ENCODE peak calls at places on chromosome 2, in five cellular contexts. One of them, this sample, is unnamed.

GRCh38 chr2:180077295-180077906 is 70.3 kb upstream of the CWC22 start:
- DNase-seq in H9: no peak
- DNase-seq in heart right ventricle: no peak
- DNase-seq in brain microvascular endothelial cell: no peak
- DNase-seq in AG04450: peak; percentile 2
- DNase-seq in this sample: no peak

GRCh38 chr2:96151595-96152300 is 6.5 kb upstream of the DUSP2 start:
- DNase-seq in H9: no peak
- DNase-seq in AG04450: no peak
- DNase-seq in brain microvascular endothelial cell: no peak
- DNase-seq in heart right ventricle: no peak
- DNase-seq in this sample: no peak

GRCh38 chr2:128314348-128315121 is 4.1 kb downstream of the HS6ST1 start:
- DNase-seq in brain microvascular endothelial cell: no peak
- DNase-seq in AG04450: no peak
- DNase-seq in H9: no peak
- DNase-seq in heart right ventricle: peak; percentile 5
- DNase-seq in this sample: no peak

GRCh38 chr2:207764096-207764630 is 5.5 kb downstream of the FZD5 start:
- DNase-seq in H9: no peak
- DNase-seq in heart right ventricle: no peak
- DNase-seq in brain microvascular endothelial cell: no peak
- DNase-seq in AG04450: no peak
- DNase-seq in this sample: no peak

GRCh38 chr2:777051-777450 is 99.8 kb upstream of the TMEM18 start:
- DNase-seq in AG04450: no peak
- DNase-seq in heart right ventricle: no peak
- DNase-seq in H9: no peak
- DNase-seq in brain microvascular endothelial cell: no peak
- DNase-seq in this sample: no peak

GRCh38 chr2:96207778-96208143 is 866 bp downstream of the STARD7 start:
- DNase-seq in H9: no peak
- DNase-seq in heart right ventricle: no peak
- DNase-seq in AG04450: no peak
- DNase-seq in brain microvascular endothelial cell: no peak
- DNase-seq in this sample: no peak

GRCh38 chr2:135175177-135175576 is 123.1 kb downstream of the RAB3GAP1 start:
- DNase-seq in AG04450: no peak
- DNase-seq in brain microvascular endothelial cell: no peak
- DNase-seq in H9: no peak
- DNase-seq in heart right ventricle: no peak
- DNase-seq in this sample: no peak

GRCh38 chr2:146238254-146238961 is 1606.4 kb upstream of the ACVR2A start:
- DNase-seq in H9: no peak
- DNase-seq in heart right ventricle: peak; percentile 10
- DNase-seq in brain microvascular endothelial cell: no peak
- DNase-seq in AG04450: no peak
- DNase-seq in this sample: no peak

GRCh38 chr2:240509667-240510512 is 47.9 kb downstream of the ANKMY1 start:
- DNase-seq in H9: peak; percentile 16
- DNase-seq in heart right ventricle: no peak
- DNase-seq in AG04450: no peak
- DNase-seq in brain microvascular endothelial cell: no peak
- DNase-seq in this sample: no peak

GRCh38 chr2:121513597-121514333 is 16.9 kb upstream of the RNU4ATAC start:
- DNase-seq in AG04450: no peak
- DNase-seq in brain microvascular endothelial cell: no peak
- DNase-seq in H9: no peak
- DNase-seq in heart right ventricle: no peak
- DNase-seq in this sample: no peak

GRCh38 chr2:33276868-33277503 is 199.5 kb upstream of the RASGRP3 start:
- DNase-seq in heart right ventricle: no peak
- DNase-seq in H9: no peak
- DNase-seq in AG04450: no peak
- DNase-seq in brain microvascular endothelial cell: no peak
- DNase-seq in this sample: no peak

GRCh38 chr2:175832886-175833285 is 169.2 kb downstream of the LNPK start:
- DNase-seq in heart right ventricle: no peak
- DNase-seq in AG04450: no peak
- DNase-seq in H9: no peak
- DNase-seq in brain microvascular endothelial cell: no peak
- DNase-seq in this sample: no peak

GRCh38 chr2:199985625-199986207 is 30.3 kb downstream of the MAIP1 start:
- DNase-seq in brain microvascular endothelial cell: peak; percentile 66
- DNase-seq in H9: peak; percentile 77
- DNase-seq in heart right ventricle: peak; percentile 59
- DNase-seq in AG04450: peak; percentile 34
- DNase-seq in this sample: peak; percentile 15

GRCh38 chr2:141767051-141767450 is 363.8 kb downstream of the LRP1B start:
- DNase-seq in H9: no peak
- DNase-seq in AG04450: peak; percentile 30
- DNase-seq in brain microvascular endothelial cell: peak; percentile 47
- DNase-seq in heart right ventricle: no peak
- DNase-seq in this sample: no peak

GRCh38 chr2:182241936-182242335 is 184.9 kb downstream of the PDE1A start:
- DNase-seq in heart right ventricle: no peak
- DNase-seq in H9: no peak
- DNase-seq in brain microvascular endothelial cell: no peak
- DNase-seq in AG04450: no peak
- DNase-seq in this sample: no peak

GRCh38 chr2:201320701-201321100 is 36.4 kb downstream of the FLACC1 start:
- DNase-seq in heart right ventricle: no peak
- DNase-seq in brain microvascular endothelial cell: no peak
- DNase-seq in AG04450: no peak
- DNase-seq in H9: no peak
- DNase-seq in this sample: no peak

GRCh38 chr2:239330836-239331235 is 70.0 kb downstream of the HDAC4 start:
- DNase-seq in brain microvascular endothelial cell: no peak
- DNase-seq in heart right ventricle: no peak
- DNase-seq in H9: no peak
- DNase-seq in AG04450: no peak
- DNase-seq in this sample: no peak

GRCh38 chr2:12106440-12107080 is 360.1 kb downstream of the LPIN1 start:
- DNase-seq in brain microvascular endothelial cell: peak; percentile 99
- DNase-seq in AG04450: peak; percentile 96
- DNase-seq in heart right ventricle: peak; percentile 78
- DNase-seq in H9: no peak
- DNase-seq in this sample: no peak

GRCh38 chr2:88038263-88039105 is 17.1 kb downstream of the KRCC1 start:
- DNase-seq in AG04450: peak; percentile 84
- DNase-seq in H9: no peak
- DNase-seq in heart right ventricle: no peak
- DNase-seq in brain microvascular endothelial cell: peak; percentile 78
- DNase-seq in this sample: no peak

GRCh38 chr2:207408086-207408794 is 121.5 kb upstream of the CREB1 start:
- DNase-seq in brain microvascular endothelial cell: no peak
- DNase-seq in H9: no peak
- DNase-seq in AG04450: no peak
- DNase-seq in heart right ventricle: no peak
- DNase-seq in this sample: no peak

GRCh38 chr2:182381225-182381624 is 45.6 kb downstream of the PDE1A start:
- DNase-seq in brain microvascular endothelial cell: no peak
- DNase-seq in heart right ventricle: no peak
- DNase-seq in H9: no peak
- DNase-seq in AG04450: no peak
- DNase-seq in this sample: no peak

GRCh38 chr2:11901351-11902069 is 155.1 kb downstream of the LPIN1 start:
- DNase-seq in AG04450: no peak
- DNase-seq in heart right ventricle: no peak
- DNase-seq in H9: peak; percentile 51
- DNase-seq in brain microvascular endothelial cell: no peak
- DNase-seq in this sample: no peak

GRCh38 chr2:18836436-18836835 is 247.1 kb upstream of the NT5C1B start:
- DNase-seq in brain microvascular endothelial cell: no peak
- DNase-seq in H9: no peak
- DNase-seq in AG04450: no peak
- DNase-seq in heart right ventricle: no peak
- DNase-seq in this sample: no peak

GRCh38 chr2:176818653-176819052 is 393.9 kb upstream of the HNRNPA3 start:
- DNase-seq in H9: no peak
- DNase-seq in heart right ventricle: no peak
- DNase-seq in brain microvascular endothelial cell: no peak
- DNase-seq in AG04450: no peak
- DNase-seq in this sample: no peak

GRCh38 chr2:25362564-25363145 is 20.9 kb upstream of the DNMT3A start:
- DNase-seq in AG04450: no peak
- DNase-seq in H9: no peak
- DNase-seq in brain microvascular endothelial cell: no peak
- DNase-seq in heart right ventricle: no peak
- DNase-seq in this sample: no peak

GRCh38 chr2:236568922-236569592 is 568 bp upstream of the ACKR3 start:
- DNase-seq in H9: no peak
- DNase-seq in AG04450: no peak
- DNase-seq in heart right ventricle: no peak
- DNase-seq in brain microvascular endothelial cell: no peak
- DNase-seq in this sample: no peak

GRCh38 chr2:18976112-18976961 is 382.1 kb downstream of the OSR1 start:
- DNase-seq in H9: no peak
- DNase-seq in AG04450: peak; percentile 55
- DNase-seq in heart right ventricle: no peak
- DNase-seq in brain microvascular endothelial cell: peak; percentile 82
- DNase-seq in this sample: no peak

GRCh38 chr2:165163771-165164170 is 40.1 kb downstream of the SCN3A start:
- DNase-seq in heart right ventricle: no peak
- DNase-seq in AG04450: no peak
- DNase-seq in H9: no peak
- DNase-seq in brain microvascular endothelial cell: no peak
- DNase-seq in this sample: no peak

GRCh38 chr2:191612496-191612895 is 65.4 kb upstream of the NABP1 start:
- DNase-seq in heart right ventricle: no peak
- DNase-seq in brain microvascular endothelial cell: peak; percentile 60
- DNase-seq in AG04450: peak; percentile 64
- DNase-seq in H9: no peak
- DNase-seq in this sample: no peak

GRCh38 chr2:27448381-27448780 is 6.2 kb downstream of the KRTCAP3 start:
- DNase-seq in heart right ventricle: no peak
- DNase-seq in brain microvascular endothelial cell: no peak
- DNase-seq in AG04450: no peak
- DNase-seq in H9: no peak
- DNase-seq in this sample: no peak

GRCh38 chr2:71746946-71747501 is 293.7 kb downstream of the DYSF start:
- DNase-seq in AG04450: no peak
- DNase-seq in heart right ventricle: no peak
- DNase-seq in brain microvascular endothelial cell: no peak
- DNase-seq in H9: no peak
- DNase-seq in this sample: no peak

GRCh38 chr2:23553561-23553960 is 168.6 kb downstream of the KLHL29 start:
- DNase-seq in H9: no peak
- DNase-seq in heart right ventricle: no peak
- DNase-seq in brain microvascular endothelial cell: no peak
- DNase-seq in AG04450: no peak
- DNase-seq in this sample: no peak
- H3K27ac ChIP-seq in H9: no peak overlapping the region
- H3K27ac ChIP-seq in heart right ventricle: peak overlapping the region; percentile 10
- H3K27ac ChIP-seq in brain microvascular endothelial cell: no peak overlapping the region
- H3K27ac ChIP-seq in AG04450: no peak overlapping the region
- H3K27ac ChIP-seq in this sample: peak overlapping the region; percentile 36

GRCh38 chr2:231169475-231169874 is 29.0 kb upstream of the ARMC9 start:
- DNase-seq in AG04450: no peak
- DNase-seq in brain microvascular endothelial cell: no peak
- DNase-seq in heart right ventricle: no peak
- DNase-seq in H9: no peak
- DNase-seq in this sample: no peak
- H3K27ac ChIP-seq in AG04450: no peak overlapping the region
- H3K27ac ChIP-seq in brain microvascular endothelial cell: peak overlapping the region; percentile 34
- H3K27ac ChIP-seq in heart right ventricle: peak overlapping the region; percentile 0
- H3K27ac ChIP-seq in H9: no peak overlapping the region
- H3K27ac ChIP-seq in this sample: no peak overlapping the region

GRCh38 chr2:101807242-101807641 is 109.7 kb downstream of the MAP4K4 start:
- DNase-seq in H9: no peak
- DNase-seq in heart right ventricle: no peak
- DNase-seq in AG04450: no peak
- DNase-seq in brain microvascular endothelial cell: no peak
- DNase-seq in this sample: no peak
- H3K27ac ChIP-seq in H9: no peak overlapping the region
- H3K27ac ChIP-seq in heart right ventricle: peak overlapping the region; percentile 51
- H3K27ac ChIP-seq in AG04450: no peak overlapping the region
- H3K27ac ChIP-seq in brain microvascular endothelial cell: peak overlapping the region; percentile 96
- H3K27ac ChIP-seq in this sample: no peak overlapping the region

GRCh38 chr2:69046221-69046662 is 33.3 kb downstream of the ANTXR1 start:
- DNase-seq in heart right ventricle: no peak
- DNase-seq in AG04450: peak; percentile 81
- DNase-seq in H9: no peak
- DNase-seq in brain microvascular endothelial cell: peak; percentile 85
- DNase-seq in this sample: no peak

GRCh38 chr2:69054431-69054830 is 41.5 kb downstream of the ANTXR1 start:
- DNase-seq in H9: no peak
- DNase-seq in heart right ventricle: no peak
- DNase-seq in brain microvascular endothelial cell: no peak
- DNase-seq in AG04450: no peak
- DNase-seq in this sample: no peak

GRCh38 chr2:69047625-69048145 is 34.7 kb downstream of the ANTXR1 start:
- DNase-seq in heart right ventricle: no peak
- DNase-seq in AG04450: no peak
- DNase-seq in brain microvascular endothelial cell: no peak
- DNase-seq in H9: no peak
- DNase-seq in this sample: no peak

GRCh38 chr2:69053416-69053965 is 40.5 kb downstream of the ANTXR1 start:
- DNase-seq in AG04450: no peak
- DNase-seq in heart right ventricle: no peak
- DNase-seq in brain microvascular endothelial cell: no peak
- DNase-seq in H9: no peak
- DNase-seq in this sample: no peak

DNA sequence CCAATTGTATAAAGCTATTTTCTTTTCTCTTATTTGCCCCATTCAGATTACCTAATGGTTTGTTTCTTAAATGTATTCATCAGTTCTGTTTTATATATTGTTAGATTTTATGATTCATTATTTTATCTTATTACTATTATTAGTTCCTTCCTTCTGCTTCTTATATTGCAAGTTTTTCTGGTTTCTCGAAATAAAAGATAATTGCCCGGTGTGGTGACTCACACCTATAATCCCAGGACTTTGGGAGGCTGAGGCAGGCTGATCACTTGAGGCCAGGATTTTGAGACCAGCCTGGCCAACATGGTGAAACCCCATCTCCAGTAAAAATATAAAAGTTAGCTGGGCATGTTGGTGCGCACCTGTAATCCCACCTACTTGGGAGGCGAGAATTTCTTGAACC is 37.8 kb downstream of the ANTXR1 start:
- DNase-seq in H9: no peak
- DNase-seq in AG04450: no peak
- DNase-seq in heart right ventricle: no peak
- DNase-seq in brain microvascular endothelial cell: no peak
- DNase-seq in this sample: no peak
- H3K27ac ChIP-seq in H9: no peak overlapping the region
- H3K27ac ChIP-seq in AG04450: no peak overlapping the region
- H3K27ac ChIP-seq in heart right ventricle: no peak overlapping the region
- H3K27ac ChIP-seq in brain microvascular endothelial cell: no peak overlapping the region
- H3K27ac ChIP-seq in this sample: no peak overlapping the region